ENCODE peak calls at places on chromosomes 2 and 18, in eight cellular contexts. R is Right ventricle myocardium superior; N is putamen; U is RCC 7860; L is NCI-H1105; M is activated naive CD4-positive, alpha-beta T cell; D is activated naive CD8-positive, alpha-beta T cell treated with anti-CD3 and anti-CD28 coated beads, Interleukin-2, amount 10 ng/mL, durations not matched to agents 7 days and 5 days; Y is activated CD4-positive, alpha-beta T cell treated with anti-CD3 and anti-CD28 coated beads for 48 hours. J is an unnamed sample.

GRCh38 chr2:15169326-15170038 is 391.7 kb downstream of the NBAS start:
- DNase-seq in M (no peak), R (no peak), D (no peak), N (no peak), U (peak; percentile 92), Y (no peak), L (no peak), J (no peak)

GRCh38 chr2:149972039-149972438 is 384.5 kb upstream of the MMADHC start:
- DNase-seq in Y (no peak), M (no peak), L (no peak), U (no peak), R (no peak), N (no peak), D (no peak), J (no peak)

GRCh38 chr2:109134741-109135571 is 6.0 kb downstream of the SH3RF3 start:
- DNase-seq in D (no peak), U (no peak), M (no peak), Y (no peak), L (no peak), N (no peak), R (no peak), J (no peak)

GRCh38 chr2:61550375-61551209 is 12.4 kb upstream of the XPO1 start:
- DNase-seq in Y (no peak), M (no peak), R (no peak), U (no peak), L (no peak), D (no peak), N (no peak), J (no peak)

GRCh38 chr2:240960963-240961876 is 37.2 kb upstream of the SNED1 start:
- DNase-seq in U (no peak), N (no peak), L (no peak), M (no peak), D (no peak), Y (no peak), R (peak; percentile 46), J (no peak)

GRCh38 chr2:56151841-56152240 is 31.9 kb upstream of the CCDC85A start:
- DNase-seq in R (no peak), M (no peak), U (no peak), L (no peak), Y (no peak), D (no peak), N (no peak), J (no peak)

GRCh38 chr2:223644116-223644515 is 42.0 kb upstream of the SCG2 start:
- DNase-seq in L (no peak), R (no peak), N (no peak), Y (no peak), D (no peak), U (no peak), M (no peak), J (no peak)

GRCh38 chr2:233451950-233452349 is 97.7 kb downstream of the DGKD start:
- DNase-seq in L (no peak), D (no peak), U (no peak), Y (no peak), N (no peak), M (no peak), R (no peak), J (no peak)

GRCh38 chr2:152134488-152135280 is 35.8 kb upstream of the CACNB4 start:
- DNase-seq in U (peak; percentile 21), L (no peak), Y (peak; percentile 54), D (no peak), M (no peak), N (no peak), R (no peak), J (no peak)

GRCh38 chr2:111900859-111901258 is 2.5 kb downstream of the MERTK start:
- DNase-seq in M (no peak), N (peak; percentile 63), R (no peak), Y (no peak), D (no peak), L (no peak), U (no peak), J (peak; percentile 50)

GRCh38 chr2:240132651-240132980 is 3.5 kb downstream of the COPS9 start:
- DNase-seq in N (peak; percentile 55), D (no peak), U (no peak), R (peak; percentile 1), Y (no peak), L (no peak), M (no peak), J (no peak)

GRCh38 chr2:70725505-70725904 is 42.5 kb downstream of the ADD2 start:
- DNase-seq in D (no peak), M (no peak), Y (no peak), R (no peak), U (no peak), N (no peak), L (no peak), J (no peak)

GRCh38 chr2:171069286-171069956 is 91.3 kb downstream of the TLK1 start:
- DNase-seq in U (no peak), N (no peak), Y (no peak), L (no peak), D (no peak), M (no peak), R (no peak), J (no peak)

GRCh38 chr18:61651880-61652268 is 240.9 kb downstream of the RNF152 start:
- DNase-seq in Y (no peak), L (no peak), N (no peak), R (no peak), M (no peak), D (no peak), U (no peak), J (peak; percentile 75)

GRCh38 chr2:71690231-71690834 is 237.0 kb downstream of the DYSF start:
- DNase-seq in Y (no peak), D (no peak), L (no peak), R (peak; percentile 31), U (no peak), M (no peak), N (no peak), J (no peak)

GRCh38 chr2:47178359-47178758 is 23.3 kb upstream of the STPG4 start:
- DNase-seq in L (no peak), Y (no peak), R (no peak), N (no peak), M (no peak), D (no peak), U (no peak), J (no peak)

GRCh38 chr2:111100765-111101162 is 19.9 kb upstream of the BCL2L11 start:
- DNase-seq in N (no peak), R (no peak), U (peak; percentile 70), M (no peak), Y (peak; percentile 37), D (no peak), L (no peak), J (no peak)

GRCh38 chr2:45830322-45830721 is 178.8 kb downstream of the PRKCE start:
- DNase-seq in D (no peak), U (no peak), R (no peak), N (no peak), Y (no peak), L (no peak), M (no peak), J (no peak)

GRCh38 chr2:181627545-181627944 is 29.4 kb downstream of the CERKL start:
- DNase-seq in D (no peak), U (no peak), L (no peak), R (no peak), M (no peak), Y (no peak), N (no peak), J (no peak)

GRCh38 chr18:61502472-61502871 is 169.2 kb downstream of the CDH20 start:
- DNase-seq in R (no peak), L (peak; percentile 60), N (peak; percentile 76), D (no peak), Y (peak; percentile 8), M (no peak), U (peak; percentile 7), J (peak; percentile 31)

GRCh38 chr18:48541026-48541746 is 2.4 kb downstream of the CTIF start:
- DNase-seq in U (peak; percentile 47), L (peak; percentile 38), Y (peak; percentile 23), N (peak; percentile 73), R (peak; percentile 88), D (peak; percentile 48), M (no peak), J (peak; percentile 81)

GRCh38 chr18:11019295-11019694 is 130.1 kb downstream of the PIEZO2 start:
- DNase-seq in U (no peak), N (no peak), L (no peak), M (no peak), D (no peak), R (no peak), Y (no peak), J (no peak)

GRCh38 chr2:157872791-157873190 is 3.3 kb downstream of the ACVR1 start:
- DNase-seq in M (no peak), L (no peak), R (no peak), D (no peak), N (no peak), Y (no peak), U (no peak), J (no peak)

GRCh38 chr2:43298496-43298895 is 72.1 kb upstream of the ZFP36L2 start:
- DNase-seq in Y (no peak), R (no peak), N (no peak), M (no peak), D (no peak), U (no peak), L (no peak), J (no peak)

GRCh38 chr2:75324141-75324540 is 124.8 kb upstream of the TACR1 start:
- DNase-seq in L (no peak), U (peak; percentile 19), Y (no peak), M (no peak), N (no peak), D (no peak), R (no peak), J (no peak)

GRCh38 chr2:206198677-206199076 is 39.0 kb downstream of the EEF1B2 start:
- DNase-seq in L (no peak), N (no peak), D (no peak), M (no peak), U (no peak), R (no peak), Y (no peak), J (no peak)

GRCh38 chr2:180222642-180223041 is 215.5 kb upstream of the CWC22 start:
- DNase-seq in U (no peak), Y (no peak), M (no peak), L (no peak), D (no peak), R (no peak), N (peak; percentile 16), J (peak; percentile 20)

GRCh38 chr2:82819936-82820335 is 1639.1 kb downstream of the SUCLG1 start:
- DNase-seq in R (no peak), M (no peak), U (no peak), L (no peak), Y (no peak), D (no peak), N (no peak), J (no peak)

GRCh38 chr2:128941676-128942075 is 623.0 kb upstream of the HS6ST1 start:
- DNase-seq in Y (no peak), L (no peak), U (no peak), D (no peak), R (no peak), M (no peak), N (no peak), J (no peak)

GRCh38 chr2:111679202-111679601 is 204.8 kb downstream of the ANAPC1 start:
- DNase-seq in M (no peak), D (no peak), R (no peak), N (no peak), L (no peak), U (no peak), Y (peak; percentile 27), J (no peak)

GRCh38 chr18:44943201-44943881 is 262.7 kb downstream of the SETBP1 start:
- DNase-seq in N (no peak), D (no peak), L (no peak), R (no peak), Y (no peak), U (peak; percentile 83), M (no peak), J (no peak)

GRCh38 chr2:12688898-12689297 is 27.8 kb upstream of the TRIB2 start:
- DNase-seq in D (no peak), U (no peak), Y (no peak), R (no peak), N (no peak), M (no peak), L (no peak), J (no peak)

GRCh38 chr2:105744091-105744908 is 412 bp upstream of the NCK2 start:
- DNase-seq in L (peak; percentile 29), M (peak; percentile 25), R (peak; percentile 82), Y (peak; percentile 71), U (peak; percentile 8), D (peak; percentile 84), N (no peak), J (peak; percentile 63)

GRCh38 chr18:44679912-44680270 is 797 bp upstream of the SETBP1 start:
- DNase-seq in M (no peak), D (peak; percentile 54), N (peak; percentile 53), R (peak; percentile 76), L (peak; percentile 76), U (no peak), Y (peak; percentile 60), J (peak; percentile 66)